ENCODE peak calls at places on chromosomes 3 and 15, in ten cellular contexts. V is NCI-H510A treated with DMSO at 0.1 percent for 48 hours, T is ELR, L is HFFc6, A is GM23248, P is HL-60, W is LoVo, N is left ventricle myocardium inferior, M is H7, J is GM04504. E is an unnamed sample.
A peak's percentile ranks its signal among the peaks of the same experiment; 100 is the strongest.

GRCh38 chr3:166125179-166125578 is 288.0 kb upstream of the BCHE start:
- DNase-seq in V (no peak), T (no peak), L (no peak), A (no peak), P (no peak), W (no peak), N (no peak), M (peak; percentile 6), J (no peak), E (peak; percentile 2)

GRCh38 chr3:185822957-185823279 is 1.9 kb downstream of the IGF2BP2 start:
- DNase-seq in V (no peak), T (peak; percentile 48), L (no peak), A (peak; percentile 19), P (no peak), W (no peak), N (no peak), M (no peak), J (no peak), E (no peak)

GRCh38 chr3:197670361-197670760 is 66.3 kb downstream of the RUBCN start:
- DNase-seq in V (no peak), T (no peak), L (no peak), A (no peak), P (no peak), W (no peak), N (no peak), M (no peak), J (no peak), E (no peak)

GRCh38 chr15:32117122-32117521 is 86.8 kb downstream of the CHRNA7 start:
- DNase-seq in V (no peak), T (no peak), L (no peak), A (no peak), P (no peak), W (no peak), N (no peak), M (no peak), J (no peak), E (no peak)

GRCh38 chr15:32856753-32857152 is 138.9 kb downstream of the GREM1 start:
- DNase-seq in V (no peak), T (peak; percentile 61), L (peak; percentile 52), A (peak; percentile 59), P (no peak), W (no peak), N (no peak), M (no peak), J (no peak), E (no peak)

GRCh38 chr15:69853572-69853971 is 244.1 kb downstream of the TLE3 start:
- DNase-seq in V (no peak), T (peak; percentile 86), L (peak; percentile 85), A (peak; percentile 95), P (no peak), W (peak; percentile 63), N (no peak), M (no peak), J (peak; percentile 64), E (no peak)

GRCh38 chr3:25854635-25855034 is 64.7 kb downstream of the OXSM start:
- DNase-seq in V (no peak), T (peak; percentile 78), L (peak; percentile 66), A (peak; percentile 86), P (no peak), W (no peak), N (no peak), M (no peak), J (peak; percentile 14), E (no peak)

GRCh38 chr15:90553248-90553745 is 23.6 kb downstream of the CRTC3 start:
- DNase-seq in V (no peak), T (peak; percentile 61), L (peak; percentile 65), A (peak; percentile 90), P (no peak), W (no peak), N (no peak), M (no peak), J (peak; percentile 83), E (no peak)

GRCh38 chr15:77034620-77035467 is 36.1 kb downstream of the TSPAN3 start:
- DNase-seq in V (no peak), T (peak; percentile 46), L (no peak), A (peak; percentile 54), P (no peak), W (peak; percentile 21), N (no peak), M (peak; percentile 89), J (no peak), E (no peak)

GRCh38 chr15:30984542-30984941 is 6.9 kb downstream of the MTMR10 start:
- DNase-seq in V (no peak), T (no peak), L (no peak), A (no peak), P (no peak), W (no peak), N (no peak), M (no peak), J (no peak), E (no peak)

GRCh38 chr3:190988102-190988501 is 125.6 kb upstream of the GMNC start:
- DNase-seq in V (no peak), T (no peak), L (no peak), A (no peak), P (no peak), W (no peak), N (no peak), M (no peak), J (no peak), E (no peak)

E was measured in HepG2.